ENCODE peak calls at places on chromosomes 13 and 19, in six cellular contexts. One of them, this sample, is unnamed.

GRCh38 chr13:112783946-112784500 is 94.2 kb downstream of the ATP11A start:
- DNase-seq in hippocampal formation: no peak
- DNase-seq in astrocyte of the hippocampus: no peak
- DNase-seq in left ventricle myocardium inferior: no peak
- DNase-seq in tibial nerve: no peak
- DNase-seq in NCI-H460: no peak
- DNase-seq in this sample: no peak

GRCh38 chr19:35975608-35976214 is 19.3 kb upstream of the SDHAF1 start:
- DNase-seq in hippocampal formation: no peak
- DNase-seq in astrocyte of the hippocampus: peak
- DNase-seq in left ventricle myocardium inferior: no peak
- DNase-seq in tibial nerve: no peak
- DNase-seq in NCI-H460: no peak
- DNase-seq in this sample: no peak

GRCh38 chr19:39679056-39679790 is 23.5 kb downstream of the LGALS16 start:
- DNase-seq in hippocampal formation: no peak
- DNase-seq in astrocyte of the hippocampus: no peak
- DNase-seq in left ventricle myocardium inferior: no peak
- DNase-seq in tibial nerve: no peak
- DNase-seq in NCI-H460: no peak
- DNase-seq in this sample: no peak

GRCh38 chr19:21101511-21102242 is 19.7 kb downstream of the ZNF714 start:
- DNase-seq in hippocampal formation: no peak
- DNase-seq in astrocyte of the hippocampus: no peak
- DNase-seq in left ventricle myocardium inferior: no peak
- DNase-seq in tibial nerve: no peak
- DNase-seq in NCI-H460: no peak
- DNase-seq in this sample: no peak

GRCh38 chr13:21676611-21677021 is 5.7 kb downstream of the FGF9 start:
- DNase-seq in hippocampal formation: no peak
- DNase-seq in astrocyte of the hippocampus: peak
- DNase-seq in left ventricle myocardium inferior: no peak
- DNase-seq in tibial nerve: no peak
- DNase-seq in NCI-H460: no peak
- DNase-seq in this sample: no peak

GRCh38 chr13:74134226-74134776 is at the start of gene KLF12:
- DNase-seq in hippocampal formation: no peak
- DNase-seq in astrocyte of the hippocampus: peak
- DNase-seq in left ventricle myocardium inferior: peak
- DNase-seq in tibial nerve: peak
- DNase-seq in NCI-H460: peak
- DNase-seq in this sample: peak

GRCh38 chr13:66036024-66036614 is 1194.0 kb downstream of the PCDH9 start:
- DNase-seq in hippocampal formation: no peak
- DNase-seq in astrocyte of the hippocampus: peak
- DNase-seq in left ventricle myocardium inferior: no peak
- DNase-seq in tibial nerve: no peak
- DNase-seq in NCI-H460: no peak
- DNase-seq in this sample: no peak

GRCh38 chr19:41937976-41938375 is 9.7 kb upstream of the ERFL start:
- DNase-seq in hippocampal formation: no peak
- DNase-seq in astrocyte of the hippocampus: no peak
- DNase-seq in left ventricle myocardium inferior: no peak
- DNase-seq in tibial nerve: no peak
- DNase-seq in NCI-H460: no peak
- DNase-seq in this sample: no peak

GRCh38 chr13:70253834-70254233 is 145.6 kb upstream of the KLHL1 start:
- DNase-seq in hippocampal formation: no peak
- DNase-seq in astrocyte of the hippocampus: peak
- DNase-seq in left ventricle myocardium inferior: no peak
- DNase-seq in tibial nerve: no peak
- DNase-seq in NCI-H460: no peak
- DNase-seq in this sample: no peak

GRCh38 chr19:43781630-43782310 is 997 bp upstream of the KCNN4 start:
- DNase-seq in hippocampal formation: no peak
- DNase-seq in astrocyte of the hippocampus: no peak
- DNase-seq in left ventricle myocardium inferior: no peak
- DNase-seq in tibial nerve: no peak
- DNase-seq in NCI-H460: no peak
- DNase-seq in this sample: no peak

GRCh38 chr19:32018014-32018413 is 327.4 kb upstream of the ZNF507 start:
- DNase-seq in hippocampal formation: no peak
- DNase-seq in astrocyte of the hippocampus: peak
- DNase-seq in left ventricle myocardium inferior: no peak
- DNase-seq in tibial nerve: peak
- DNase-seq in NCI-H460: no peak
- DNase-seq in this sample: no peak

This sample was measured in caudate nucleus.